ENCODE peak calls at places on chromosome 6, in nine cellular contexts. P is GM23248; N is colonic mucosa; L is tibial artery; O is CD8-positive, alpha-beta T cell; I is CD4-positive, CD25-positive, alpha-beta regulatory T cell; B is cardiac muscle cell; W is PC-9; R is H1. H is an unnamed sample. For H3K9me3, the result is how much of the 10 kb centered on the place peaks cover.

GRCh38 chr6:160386869-160387518 is 38.8 kb downstream of the SLC22A3 start:
- DNase-seq in P (peak), N (no peak), L (no peak), O (no peak), I (no peak), B (no peak), W (peak), R (no peak), H (no peak)

GRCh38 chr6:51814418-51814817 is 273.0 kb downstream of the PKHD1 start:
- DNase-seq in P (no peak), N (no peak), L (no peak), O (no peak), I (no peak), B (no peak), W (no peak), R (peak), H (no peak)

GRCh38 chr6:135310291-135310690 is 129.2 kb downstream of the MYB start:
- DNase-seq in P (no peak), N (no peak), L (no peak), O (no peak), I (no peak), B (no peak), W (no peak), R (no peak), H (no peak)

GRCh38 chr6:25478973-25479372 is 173.0 kb upstream of the SCGN start:
- DNase-seq in P (no peak), N (no peak), L (no peak), O (no peak), I (no peak), B (no peak), W (no peak), R (no peak), H (no peak)

GRCh38 chr6:82118150-82118562 is 129.4 kb downstream of the IBTK start:
- DNase-seq in P (peak), N (no peak), L (no peak), O (no peak), I (no peak), B (no peak), W (no peak), R (no peak), H (no peak)

GRCh38 chr6:143936986-143937765 is 70.9 kb downstream of the PLAGL1 start:
- DNase-seq in P (no peak), N (no peak), L (no peak), O (no peak), I (no peak), B (no peak), W (no peak), R (no peak), H (no peak)

GRCh38 chr6:34207695-34208443 is 28.8 kb upstream of the HMGA1 start:
- DNase-seq in P (no peak), N (no peak), L (no peak), O (no peak), I (no peak), B (no peak), W (no peak), R (no peak), H (no peak)

GRCh38 chr6:2807342-2808090 is 34.1 kb downstream of the SERPINB1 start:
- DNase-seq in P (no peak), N (peak), L (no peak), O (no peak), I (no peak), B (no peak), W (no peak), R (no peak), H (no peak)

GRCh38 chr6:36381502-36382389 is 5.7 kb downstream of the ETV7 start:
- DNase-seq in P (no peak), N (no peak), L (no peak), O (no peak), I (no peak), B (no peak), W (no peak), R (no peak), H (no peak)

GRCh38 chr6:134171517-134171916 is 119.1 kb upstream of the SLC2A12 start:
- DNase-seq in P (no peak), N (no peak), L (no peak), O (no peak), I (no peak), B (no peak), W (peak), R (no peak), H (no peak)

GRCh38 chr6:136344420-136344819 is 54.8 kb upstream of the BCLAF1 start:
- DNase-seq in P (peak), N (no peak), L (no peak), O (no peak), I (no peak), B (no peak), W (no peak), R (no peak), H (no peak)

GRCh38 chr6:43759926-43760798 is 9.8 kb upstream of the VEGFA start:
- DNase-seq in P (no peak), N (no peak), L (no peak), O (no peak), I (no peak), B (no peak), W (no peak), R (no peak), H (no peak)

GRCh38 chr6:107275330-107275865 is 160.1 kb upstream of the BEND3 start:
- DNase-seq in P (no peak), N (no peak), L (no peak), O (no peak), I (no peak), B (peak), W (no peak), R (no peak), H (no peak)

GRCh38 chr6:149184523-149184922 is 133.0 kb upstream of the TAB2 start:
- DNase-seq in P (no peak), N (no peak), L (no peak), O (no peak), I (no peak), B (no peak), W (no peak), R (no peak), H (no peak)

GRCh38 chr6:84762220-84762940 is 2.0 kb downstream of the TBX18 start:
- DNase-seq in P (peak), N (no peak), L (peak), O (no peak), I (no peak), B (peak), W (no peak), R (no peak), H (no peak)

GRCh38 chr6:44304282-44305199 is 8.6 kb downstream of the AARS2 start:
- DNase-seq in P (peak), N (no peak), L (peak), O (peak), I (peak), B (peak), W (no peak), R (no peak), H (no peak)

GRCh38 chr6:5125152-5126006 is 40.2 kb downstream of the PPP1R3G start:
- DNase-seq in P (peak), N (no peak), L (no peak), O (no peak), I (no peak), B (no peak), W (peak), R (no peak), H (no peak)

GRCh38 chr6:134422426-134423231 is 104.7 kb upstream of the SGK1 start:
- DNase-seq in P (peak), N (no peak), L (no peak), O (no peak), I (no peak), B (no peak), W (peak), R (no peak), H (no peak)

GRCh38 chr6:6434151-6434550 is 113.7 kb upstream of the F13A1 start:
- DNase-seq in P (no peak), N (no peak), L (no peak), O (no peak), I (no peak), B (no peak), W (no peak), R (no peak), H (no peak)

GRCh38 chr6:6438286-6438685 is 117.8 kb upstream of the F13A1 start:
- DNase-seq in P (no peak), N (no peak), L (no peak), O (no peak), I (no peak), B (no peak), W (no peak), R (no peak), H (no peak)

GRCh38 chr6:6434723-6435122 is 114.3 kb upstream of the F13A1 start:
- DNase-seq in P (no peak), N (no peak), L (no peak), O (no peak), I (no peak), B (no peak), W (no peak), R (no peak), H (no peak)

GRCh38 chr6:6436366-6436765 is 115.9 kb upstream of the F13A1 start:
- DNase-seq in P (no peak), N (no peak), L (no peak), O (no peak), I (no peak), B (no peak), W (no peak), R (no peak), H (no peak)

DNA sequence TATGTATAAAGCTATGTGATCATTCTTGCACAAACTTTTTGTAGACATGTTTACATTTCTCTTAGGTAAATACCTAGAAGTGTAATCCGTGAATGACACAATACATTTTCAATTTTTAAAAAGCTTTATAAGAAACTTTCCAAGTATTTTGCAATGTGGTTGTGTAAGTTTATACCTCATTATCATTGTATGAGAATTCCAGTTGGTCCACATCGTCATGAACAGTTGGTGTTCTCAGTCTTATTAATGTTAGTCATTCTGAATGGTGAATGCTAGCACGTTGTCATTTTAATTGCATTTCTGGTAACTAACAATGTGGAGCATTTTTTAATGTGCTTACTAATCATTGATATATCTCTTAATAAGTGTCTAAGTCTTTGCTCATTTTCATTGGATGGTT is 116.5 kb upstream of the F13A1 start:
- DNase-seq in P (no peak), N (no peak), L (no peak), O (no peak), I (no peak), B (no peak), W (no peak), R (no peak), H (no peak)
- H3K27ac ChIP-seq in P (no peak), N (no peak), L (no peak), O (no peak), I (no peak), B (no peak), W (no peak), R (no peak), H (no peak)

DNA sequence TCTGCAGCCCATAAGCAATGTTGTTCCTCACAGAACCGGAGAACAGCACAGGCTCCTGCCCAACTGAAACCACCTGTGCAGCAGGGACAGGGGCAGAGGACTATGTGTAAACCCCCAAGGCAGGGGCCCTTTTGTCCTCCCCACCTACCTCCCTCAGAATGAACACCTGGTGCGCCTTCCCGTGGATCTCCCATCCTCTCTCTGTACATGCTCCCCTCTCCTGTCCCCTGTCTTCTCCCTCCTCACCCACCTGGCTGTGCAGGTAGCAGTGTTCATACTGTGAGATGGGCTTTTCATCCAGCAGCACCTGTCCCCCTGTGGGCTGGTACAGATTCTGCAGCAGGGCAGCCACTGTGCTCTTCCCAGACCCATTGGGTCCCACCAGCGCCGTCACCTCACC is 8.5 kb downstream of the TAP2 start:
- DNase-seq in P (no peak), N (no peak), L (no peak), O (no peak), I (no peak), B (no peak), W (no peak), R (no peak), H (no peak)
- H3K9me3 ChIP-seq in P (under half), N (under half), L (under half), O (under half), I (under half), B (under half), W (under half), R (under half), H (under half)

DNA sequence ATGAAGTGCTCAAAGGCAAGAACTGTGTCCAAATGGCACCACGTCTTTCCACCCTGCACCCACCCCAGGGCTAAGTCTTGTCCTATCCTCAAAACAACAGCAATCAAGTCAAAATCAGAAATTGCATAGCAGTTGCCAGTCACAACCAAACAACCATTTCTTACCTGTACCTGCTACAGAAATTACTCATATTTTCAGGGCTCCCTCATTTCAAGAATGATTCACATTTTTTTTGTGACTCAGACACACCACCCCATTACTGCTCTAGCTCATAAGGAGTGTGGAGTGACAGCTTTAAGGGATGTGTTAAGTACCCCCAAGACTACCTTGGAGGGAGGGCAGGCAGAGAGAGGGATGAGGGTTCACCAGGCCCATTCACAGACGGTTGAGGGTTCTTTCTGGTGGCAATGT is 111.7 kb downstream of the TRERF1 start:
- DNase-seq in P (peak), N (no peak), L (no peak), O (no peak), I (no peak), B (no peak), W (peak), R (no peak), H (no peak)
- H3K27ac ChIP-seq in P (no peak), N (no peak), L (no peak), O (no peak), I (peak), B (no peak), W (peak), R (no peak), H (no peak)

GRCh38 chr6:155341130-155341828 is 27.0 kb upstream of the TFB1M start:
- DNase-seq in P (peak), N (no peak), L (no peak), O (no peak), I (no peak), B (no peak), W (no peak), R (no peak), H (no peak)
- H3K9me3 ChIP-seq in P (under half), N (under half), L (under half), O (under half), I (under half), B (under half), W (under half), R (under half), H (under half)

GRCh38 chr6:33205172-33206026 is 944 bp downstream of the HSD17B8 start:
- DNase-seq in P (peak), N (no peak), L (peak), O (peak), I (no peak), B (no peak), W (peak), R (no peak), H (no peak)

GRCh38 chr6:33203443-33204164 is 851 bp upstream of the HSD17B8 start:
- DNase-seq in P (no peak), N (no peak), L (peak), O (no peak), I (no peak), B (no peak), W (no peak), R (no peak), H (no peak)

GRCh38 chr6:33204165-33204414 is 365 bp upstream of the HSD17B8 start:
- DNase-seq in P (no peak), N (no peak), L (no peak), O (no peak), I (no peak), B (no peak), W (no peak), R (no peak), H (no peak)

GRCh38 chr6:33206027-33206863 is 1.8 kb downstream of the HSD17B8 start:
- DNase-seq in P (peak), N (no peak), L (peak), O (no peak), I (no peak), B (no peak), W (no peak), R (no peak), H (no peak)

DNA sequence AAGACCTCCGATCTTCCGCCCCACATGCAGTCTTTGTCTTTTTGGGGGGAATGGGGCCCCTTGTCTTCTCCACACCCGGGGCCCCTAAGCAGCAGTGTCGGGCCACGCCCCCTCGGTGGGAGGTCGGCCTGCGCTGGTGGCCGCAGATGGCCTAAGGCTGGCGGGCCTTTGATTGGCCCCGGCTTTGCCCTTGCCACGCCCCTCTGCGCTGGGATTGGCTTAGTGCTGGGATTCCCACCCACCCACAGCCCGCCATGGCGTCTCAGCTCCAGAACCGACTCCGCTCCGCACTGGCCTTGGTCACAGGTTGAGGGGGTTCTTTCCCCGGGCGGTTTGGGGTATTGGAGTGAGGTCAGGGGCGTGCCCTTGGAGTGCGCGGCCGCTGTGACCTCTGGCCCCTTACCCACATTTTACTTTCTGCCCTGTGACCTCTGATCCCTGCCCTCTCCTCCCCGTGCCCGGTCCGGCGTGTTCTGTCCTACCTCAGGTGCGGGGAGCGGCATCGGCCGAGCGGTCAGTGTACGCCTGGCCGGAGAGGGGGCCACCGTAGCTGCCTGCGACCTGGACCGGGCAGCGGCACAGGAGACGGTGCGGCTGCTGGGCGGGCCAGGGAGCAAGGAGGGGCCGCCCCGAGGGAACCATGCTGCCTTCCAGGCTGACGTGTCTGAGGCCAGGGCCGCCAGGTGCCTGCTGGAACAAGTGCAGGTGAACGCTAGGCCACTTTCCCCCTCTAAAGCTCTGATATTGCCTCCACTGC is at the start of gene HSD17B8:
- DNase-seq in P (peak), N (peak), L (peak), O (peak), I (peak), B (peak), W (peak), R (peak), H (peak)
- H3K27ac ChIP-seq in P (peak), N (peak), L (peak), O (peak), I (peak), B (peak), W (peak), R (no peak), H (no peak)

GRCh38 chr6:23170044-23170443 is 600.7 kb downstream of the HDGFL1 start:
- DNase-seq in P (no peak), N (no peak), L (no peak), O (no peak), I (no peak), B (no peak), W (no peak), R (no peak), H (no peak)
- H3K9me3 ChIP-seq in P (under half), N (under half), L (under half), O (under half), I (under half), B (under half), W (under half), R (under half), H (under half)

DNA sequence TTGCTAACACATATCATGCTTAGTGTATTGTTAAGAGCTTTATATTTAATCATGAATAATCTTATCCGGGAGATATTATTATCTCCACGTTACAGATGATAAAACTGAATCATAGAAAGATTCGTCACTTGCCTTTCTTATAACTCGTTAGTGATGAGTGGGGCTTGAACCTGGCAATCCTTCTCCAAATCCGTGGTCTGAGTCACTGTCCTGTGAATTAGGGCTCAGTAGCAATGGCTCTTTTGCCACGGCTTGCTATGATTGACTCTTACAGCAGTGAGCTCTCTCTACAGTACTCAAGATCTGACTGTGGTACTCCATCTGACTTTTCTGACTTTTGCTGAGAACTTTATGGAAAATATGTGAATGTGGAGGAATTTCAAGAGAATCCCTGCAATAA is 246.9 kb downstream of the PACRG start:
- DNase-seq in P (peak), N (no peak), L (no peak), O (no peak), I (no peak), B (no peak), W (no peak), R (no peak), H (no peak)
- H3K27ac ChIP-seq in P (peak), N (no peak), L (no peak), O (no peak), I (no peak), B (no peak), W (no peak), R (no peak), H (no peak)

H was measured in thoracic aorta.